ENCODE peak calls at places on chromosomes 1 and 21, in nine cellular contexts. C is fibroblast of lung; Q is substantia nigra; O is glomerular endothelial cell; W is stimulated activated CD4-positive, alpha-beta T cell treated with anti-CD3 and anti-CD28 coated beads, Interleukin-15, amount 100 ng/mL, for 1 hour; M is activated CD8-positive, alpha-beta memory T cell treated with anti-CD3 and anti-CD28 coated beads for 1 hour; D is memory B cell; S is dermis blood vessel endothelial cell; Y is ACHN. V is an unnamed sample.

GRCh38 chr1:93659805-93660479 is 21.7 kb downstream of the BCAR3 start:
- DNase-seq in C (peak), Q (no peak), O (no peak), W (no peak), M (no peak), D (no peak), S (no peak), Y (no peak), V (no peak)

GRCh38 chr1:36836196-36836883 is 198.0 kb downstream of the GRIK3 start:
- DNase-seq in C (no peak), Q (no peak), O (no peak), W (no peak), M (no peak), D (no peak), S (no peak), Y (no peak), V (no peak)

GRCh38 chr21:31397939-31398338 is 53.9 kb upstream of the TIAM1 start:
- DNase-seq in C (no peak), Q (peak), O (no peak), W (no peak), M (no peak), D (no peak), S (no peak), Y (no peak), V (no peak)

GRCh38 chr21:37257967-37258877 is 8.9 kb downstream of the VPS26C start:
- DNase-seq in C (peak), Q (peak), O (no peak), W (peak), M (peak), D (peak), S (peak), Y (peak), V (peak)

GRCh38 chr1:160724445-160725242 is 13.0 kb upstream of the CD48 start:
- DNase-seq in C (no peak), Q (no peak), O (no peak), W (no peak), M (no peak), D (no peak), S (no peak), Y (no peak), V (no peak)

GRCh38 chr1:197984273-197984672 is 67.1 kb downstream of the LHX9 start:
- DNase-seq in C (peak), Q (no peak), O (no peak), W (no peak), M (no peak), D (no peak), S (no peak), Y (no peak), V (no peak)

GRCh38 chr1:157319567-157319966 is 181.4 kb upstream of the ETV3 start:
- DNase-seq in C (no peak), Q (no peak), O (no peak), W (no peak), M (no peak), D (no peak), S (no peak), Y (no peak), V (no peak)

GRCh38 chr1:162550925-162551324 is 10.6 kb upstream of the UAP1 start:
- DNase-seq in C (no peak), Q (no peak), O (no peak), W (no peak), M (no peak), D (no peak), S (no peak), Y (no peak), V (no peak)

GRCh38 chr1:234609528-234610042 is 393 bp downstream of the IRF2BP2 start:
- DNase-seq in C (no peak), Q (no peak), O (no peak), W (no peak), M (no peak), D (no peak), S (no peak), Y (peak), V (no peak)

GRCh38 chr1:116330846-116331245 is 42.2 kb upstream of the ATP1A1 start:
- DNase-seq in C (no peak), Q (no peak), O (no peak), W (no peak), M (no peak), D (no peak), S (no peak), Y (no peak), V (no peak)

GRCh38 chr1:167661527-167662436 is 31.8 kb downstream of the RCSD1 start:
- DNase-seq in C (peak), Q (no peak), O (no peak), W (no peak), M (no peak), D (no peak), S (peak), Y (peak), V (no peak)

GRCh38 chr1:224168859-224169380 is 14.1 kb upstream of the DEGS1 start:
- DNase-seq in C (peak), Q (no peak), O (peak), W (no peak), M (no peak), D (peak), S (peak), Y (peak), V (peak)

GRCh38 chr1:111570781-111571181 is 48.8 kb upstream of the RAP1A start:
- DNase-seq in C (peak), Q (no peak), O (no peak), W (peak), M (no peak), D (peak), S (peak), Y (no peak), V (no peak)

GRCh38 chr1:214380986-214381695 is 100.2 kb downstream of the SMYD2 start:
- DNase-seq in C (peak), Q (no peak), O (no peak), W (no peak), M (no peak), D (no peak), S (no peak), Y (no peak), V (no peak)

GRCh38 chr1:15066191-15066590 is 87.4 kb upstream of the TMEM51 start:
- DNase-seq in C (no peak), Q (no peak), O (no peak), W (no peak), M (no peak), D (no peak), S (no peak), Y (no peak), V (no peak)

GRCh38 chr1:203744008-203744972 is 20.7 kb upstream of the LAX1 start:
- DNase-seq in C (peak), Q (no peak), O (no peak), W (no peak), M (no peak), D (peak), S (no peak), Y (no peak), V (peak)

GRCh38 chr1:184276416-184276815 is 110.4 kb upstream of the C1orf21 start:
- DNase-seq in C (no peak), Q (no peak), O (no peak), W (no peak), M (no peak), D (no peak), S (no peak), Y (no peak), V (no peak)

GRCh38 chr1:233005703-233006102 is 55.3 kb downstream of the NTPCR start:
- DNase-seq in C (peak), Q (no peak), O (no peak), W (no peak), M (no peak), D (no peak), S (peak), Y (no peak), V (no peak)

GRCh38 chr1:3885611-3886010 is 14.5 kb downstream of the C1orf174 start:
- DNase-seq in C (no peak), Q (no peak), O (no peak), W (no peak), M (no peak), D (no peak), S (no peak), Y (no peak), V (no peak)

GRCh38 chr1:183030053-183030452 is 6.8 kb downstream of the LAMC1 start:
- DNase-seq in C (peak), Q (no peak), O (no peak), W (no peak), M (no peak), D (no peak), S (no peak), Y (no peak), V (no peak)

GRCh38 chr1:36866168-36866814 is 168.0 kb downstream of the GRIK3 start:
- DNase-seq in C (no peak), Q (no peak), O (no peak), W (no peak), M (no peak), D (no peak), S (peak), Y (no peak), V (no peak)

GRCh38 chr1:184563308-184563707 is 176.5 kb downstream of the C1orf21 start:
- DNase-seq in C (peak), Q (no peak), O (no peak), W (no peak), M (no peak), D (no peak), S (peak), Y (peak), V (no peak)

GRCh38 chr1:55773189-55773940 is 558.2 kb upstream of the USP24 start:
- DNase-seq in C (peak), Q (no peak), O (no peak), W (no peak), M (no peak), D (no peak), S (no peak), Y (no peak), V (no peak)

GRCh38 chr1:148161252-148161901 is 9.3 kb upstream of the NBPF11 start:
- DNase-seq in C (no peak), Q (no peak), O (no peak), W (no peak), M (no peak), D (no peak), S (no peak), Y (no peak), V (no peak)

V was measured in putamen.